ENCODE peak calls at places on chromosomes 4 and X, in eight cellular contexts. One of them, this sample, is unnamed.

GRCh38 chr4:157992038-157992706 is 180.7 kb downstream of the GASK1B start:
- DNase-seq in activated naive CD4-positive, alpha-beta T cell treated with anti-CD3 and anti-CD28 coated beads, Interleukin-2, amount 10 ng/mL, durations not matched to agents 7 days and 5 days: peak; percentile 21
- DNase-seq in naive thymus-derived CD8-positive, alpha-beta T cell: no peak
- DNase-seq in T1000: peak; percentile 7
- DNase-seq in amniotic epithelial cell: peak; percentile 82
- DNase-seq in GDM1: peak; percentile 30
- DNase-seq in NCI-H2171 treated with DMSO at 0.1 percent for 48 hours: peak; percentile 42
- DNase-seq in activated CD4-positive, CD25-positive, alpha-beta regulatory T cell treated with anti-CD3 and anti-CD28 coated beads, Interleukin-2, amount 50 U/mL, for 72 hours: no peak
- DNase-seq in this sample: peak; percentile 5

GRCh38 chr4:95701500-95701899 is 138.4 kb upstream of the PDHA2 start:
- DNase-seq in activated naive CD4-positive, alpha-beta T cell treated with anti-CD3 and anti-CD28 coated beads, Interleukin-2, amount 10 ng/mL, durations not matched to agents 7 days and 5 days: no peak
- DNase-seq in naive thymus-derived CD8-positive, alpha-beta T cell: no peak
- DNase-seq in T1000: no peak
- DNase-seq in amniotic epithelial cell: peak; percentile 85
- DNase-seq in GDM1: no peak
- DNase-seq in NCI-H2171 treated with DMSO at 0.1 percent for 48 hours: no peak
- DNase-seq in activated CD4-positive, CD25-positive, alpha-beta regulatory T cell treated with anti-CD3 and anti-CD28 coated beads, Interleukin-2, amount 50 U/mL, for 72 hours: no peak
- DNase-seq in this sample: no peak

GRCh38 chr4:183380901-183381300 is 58.7 kb upstream of the CLDN24 start:
- DNase-seq in activated naive CD4-positive, alpha-beta T cell treated with anti-CD3 and anti-CD28 coated beads, Interleukin-2, amount 10 ng/mL, durations not matched to agents 7 days and 5 days: no peak
- DNase-seq in naive thymus-derived CD8-positive, alpha-beta T cell: no peak
- DNase-seq in T1000: no peak
- DNase-seq in amniotic epithelial cell: no peak
- DNase-seq in GDM1: no peak
- DNase-seq in NCI-H2171 treated with DMSO at 0.1 percent for 48 hours: no peak
- DNase-seq in activated CD4-positive, CD25-positive, alpha-beta regulatory T cell treated with anti-CD3 and anti-CD28 coated beads, Interleukin-2, amount 50 U/mL, for 72 hours: no peak
- DNase-seq in this sample: no peak

GRCh38 chrX:41293269-41293668 is 40.7 kb upstream of the DDX3X start:
- DNase-seq in activated naive CD4-positive, alpha-beta T cell treated with anti-CD3 and anti-CD28 coated beads, Interleukin-2, amount 10 ng/mL, durations not matched to agents 7 days and 5 days: peak; percentile 40
- DNase-seq in naive thymus-derived CD8-positive, alpha-beta T cell: no peak
- DNase-seq in T1000: no peak
- DNase-seq in amniotic epithelial cell: no peak
- DNase-seq in GDM1: peak; percentile 51
- DNase-seq in NCI-H2171 treated with DMSO at 0.1 percent for 48 hours: no peak
- DNase-seq in activated CD4-positive, CD25-positive, alpha-beta regulatory T cell treated with anti-CD3 and anti-CD28 coated beads, Interleukin-2, amount 50 U/mL, for 72 hours: no peak
- DNase-seq in this sample: no peak

GRCh38 chrX:118864063-118864630 is 40.5 kb downstream of the ZCCHC12 start:
- DNase-seq in activated naive CD4-positive, alpha-beta T cell treated with anti-CD3 and anti-CD28 coated beads, Interleukin-2, amount 10 ng/mL, durations not matched to agents 7 days and 5 days: no peak
- DNase-seq in naive thymus-derived CD8-positive, alpha-beta T cell: no peak
- DNase-seq in T1000: no peak
- DNase-seq in amniotic epithelial cell: no peak
- DNase-seq in GDM1: no peak
- DNase-seq in NCI-H2171 treated with DMSO at 0.1 percent for 48 hours: no peak
- DNase-seq in activated CD4-positive, CD25-positive, alpha-beta regulatory T cell treated with anti-CD3 and anti-CD28 coated beads, Interleukin-2, amount 50 U/mL, for 72 hours: no peak
- DNase-seq in this sample: no peak

GRCh38 chrX:148070504-148070877 is 89.4 kb downstream of the FMR1NB start:
- DNase-seq in activated naive CD4-positive, alpha-beta T cell treated with anti-CD3 and anti-CD28 coated beads, Interleukin-2, amount 10 ng/mL, durations not matched to agents 7 days and 5 days: no peak
- DNase-seq in naive thymus-derived CD8-positive, alpha-beta T cell: no peak
- DNase-seq in T1000: no peak
- DNase-seq in amniotic epithelial cell: no peak
- DNase-seq in GDM1: no peak
- DNase-seq in NCI-H2171 treated with DMSO at 0.1 percent for 48 hours: no peak
- DNase-seq in activated CD4-positive, CD25-positive, alpha-beta regulatory T cell treated with anti-CD3 and anti-CD28 coated beads, Interleukin-2, amount 50 U/mL, for 72 hours: no peak
- DNase-seq in this sample: no peak

GRCh38 chr4:33954759-33955158 is 2289.6 kb downstream of the ARAP2 start:
- DNase-seq in activated naive CD4-positive, alpha-beta T cell treated with anti-CD3 and anti-CD28 coated beads, Interleukin-2, amount 10 ng/mL, durations not matched to agents 7 days and 5 days: no peak
- DNase-seq in naive thymus-derived CD8-positive, alpha-beta T cell: no peak
- DNase-seq in T1000: no peak
- DNase-seq in amniotic epithelial cell: no peak
- DNase-seq in GDM1: no peak
- DNase-seq in NCI-H2171 treated with DMSO at 0.1 percent for 48 hours: no peak
- DNase-seq in activated CD4-positive, CD25-positive, alpha-beta regulatory T cell treated with anti-CD3 and anti-CD28 coated beads, Interleukin-2, amount 50 U/mL, for 72 hours: no peak
- DNase-seq in this sample: no peak

GRCh38 chrX:130498653-130499274 is 97.0 kb downstream of the RBMX2 start:
- DNase-seq in activated naive CD4-positive, alpha-beta T cell treated with anti-CD3 and anti-CD28 coated beads, Interleukin-2, amount 10 ng/mL, durations not matched to agents 7 days and 5 days: no peak
- DNase-seq in naive thymus-derived CD8-positive, alpha-beta T cell: no peak
- DNase-seq in T1000: no peak
- DNase-seq in amniotic epithelial cell: no peak
- DNase-seq in GDM1: no peak
- DNase-seq in NCI-H2171 treated with DMSO at 0.1 percent for 48 hours: no peak
- DNase-seq in activated CD4-positive, CD25-positive, alpha-beta regulatory T cell treated with anti-CD3 and anti-CD28 coated beads, Interleukin-2, amount 50 U/mL, for 72 hours: no peak
- DNase-seq in this sample: no peak

GRCh38 chr4:37243061-37243460 is 1.5 kb upstream of the NWD2 start:
- DNase-seq in activated naive CD4-positive, alpha-beta T cell treated with anti-CD3 and anti-CD28 coated beads, Interleukin-2, amount 10 ng/mL, durations not matched to agents 7 days and 5 days: no peak
- DNase-seq in naive thymus-derived CD8-positive, alpha-beta T cell: no peak
- DNase-seq in T1000: no peak
- DNase-seq in amniotic epithelial cell: no peak
- DNase-seq in GDM1: no peak
- DNase-seq in NCI-H2171 treated with DMSO at 0.1 percent for 48 hours: no peak
- DNase-seq in activated CD4-positive, CD25-positive, alpha-beta regulatory T cell treated with anti-CD3 and anti-CD28 coated beads, Interleukin-2, amount 50 U/mL, for 72 hours: no peak
- DNase-seq in this sample: no peak

GRCh38 chr4:106746451-106746850 is 289.7 kb downstream of the DKK2 start:
- DNase-seq in activated naive CD4-positive, alpha-beta T cell treated with anti-CD3 and anti-CD28 coated beads, Interleukin-2, amount 10 ng/mL, durations not matched to agents 7 days and 5 days: no peak
- DNase-seq in naive thymus-derived CD8-positive, alpha-beta T cell: no peak
- DNase-seq in T1000: no peak
- DNase-seq in amniotic epithelial cell: peak; percentile 27
- DNase-seq in GDM1: no peak
- DNase-seq in NCI-H2171 treated with DMSO at 0.1 percent for 48 hours: no peak
- DNase-seq in activated CD4-positive, CD25-positive, alpha-beta regulatory T cell treated with anti-CD3 and anti-CD28 coated beads, Interleukin-2, amount 50 U/mL, for 72 hours: no peak
- DNase-seq in this sample: no peak

GRCh38 chrX:95733426-95733825 is 951.2 kb upstream of the DIAPH2 start:
- DNase-seq in activated naive CD4-positive, alpha-beta T cell treated with anti-CD3 and anti-CD28 coated beads, Interleukin-2, amount 10 ng/mL, durations not matched to agents 7 days and 5 days: no peak
- DNase-seq in naive thymus-derived CD8-positive, alpha-beta T cell: no peak
- DNase-seq in T1000: no peak
- DNase-seq in amniotic epithelial cell: no peak
- DNase-seq in GDM1: no peak
- DNase-seq in NCI-H2171 treated with DMSO at 0.1 percent for 48 hours: no peak
- DNase-seq in activated CD4-positive, CD25-positive, alpha-beta regulatory T cell treated with anti-CD3 and anti-CD28 coated beads, Interleukin-2, amount 50 U/mL, for 72 hours: no peak
- DNase-seq in this sample: no peak

GRCh38 chr4:126046081-126046614 is 731.4 kb downstream of the FAT4 start:
- DNase-seq in activated naive CD4-positive, alpha-beta T cell treated with anti-CD3 and anti-CD28 coated beads, Interleukin-2, amount 10 ng/mL, durations not matched to agents 7 days and 5 days: no peak
- DNase-seq in naive thymus-derived CD8-positive, alpha-beta T cell: no peak
- DNase-seq in T1000: no peak
- DNase-seq in amniotic epithelial cell: no peak
- DNase-seq in GDM1: no peak
- DNase-seq in NCI-H2171 treated with DMSO at 0.1 percent for 48 hours: no peak
- DNase-seq in activated CD4-positive, CD25-positive, alpha-beta regulatory T cell treated with anti-CD3 and anti-CD28 coated beads, Interleukin-2, amount 50 U/mL, for 72 hours: no peak
- DNase-seq in this sample: no peak

GRCh38 chr4:1746265-1746691 is 25.0 kb downstream of the TACC3 start:
- DNase-seq in activated naive CD4-positive, alpha-beta T cell treated with anti-CD3 and anti-CD28 coated beads, Interleukin-2, amount 10 ng/mL, durations not matched to agents 7 days and 5 days: peak; percentile 85
- DNase-seq in naive thymus-derived CD8-positive, alpha-beta T cell: peak; percentile 72
- DNase-seq in T1000: peak; percentile 67
- DNase-seq in amniotic epithelial cell: peak; percentile 48
- DNase-seq in GDM1: no peak
- DNase-seq in NCI-H2171 treated with DMSO at 0.1 percent for 48 hours: peak; percentile 16
- DNase-seq in activated CD4-positive, CD25-positive, alpha-beta regulatory T cell treated with anti-CD3 and anti-CD28 coated beads, Interleukin-2, amount 50 U/mL, for 72 hours: peak; percentile 82
- DNase-seq in this sample: peak; percentile 67

GRCh38 chr4:8641931-8642650 is 49.5 kb downstream of the CPZ start:
- DNase-seq in activated naive CD4-positive, alpha-beta T cell treated with anti-CD3 and anti-CD28 coated beads, Interleukin-2, amount 10 ng/mL, durations not matched to agents 7 days and 5 days: no peak
- DNase-seq in naive thymus-derived CD8-positive, alpha-beta T cell: no peak
- DNase-seq in T1000: no peak
- DNase-seq in amniotic epithelial cell: no peak
- DNase-seq in GDM1: no peak
- DNase-seq in NCI-H2171 treated with DMSO at 0.1 percent for 48 hours: no peak
- DNase-seq in activated CD4-positive, CD25-positive, alpha-beta regulatory T cell treated with anti-CD3 and anti-CD28 coated beads, Interleukin-2, amount 50 U/mL, for 72 hours: no peak
- DNase-seq in this sample: no peak

GRCh38 chr4:915041-915474 is 17.1 kb downstream of the GAK start:
- DNase-seq in activated naive CD4-positive, alpha-beta T cell treated with anti-CD3 and anti-CD28 coated beads, Interleukin-2, amount 10 ng/mL, durations not matched to agents 7 days and 5 days: no peak
- DNase-seq in naive thymus-derived CD8-positive, alpha-beta T cell: no peak
- DNase-seq in T1000: no peak
- DNase-seq in amniotic epithelial cell: no peak
- DNase-seq in GDM1: peak; percentile 18
- DNase-seq in NCI-H2171 treated with DMSO at 0.1 percent for 48 hours: no peak
- DNase-seq in activated CD4-positive, CD25-positive, alpha-beta regulatory T cell treated with anti-CD3 and anti-CD28 coated beads, Interleukin-2, amount 50 U/mL, for 72 hours: peak; percentile 11
- DNase-seq in this sample: no peak

GRCh38 chrX:97461763-97462162 is 578.1 kb downstream of the RPA4 start:
- DNase-seq in activated naive CD4-positive, alpha-beta T cell treated with anti-CD3 and anti-CD28 coated beads, Interleukin-2, amount 10 ng/mL, durations not matched to agents 7 days and 5 days: no peak
- DNase-seq in naive thymus-derived CD8-positive, alpha-beta T cell: no peak
- DNase-seq in T1000: no peak
- DNase-seq in amniotic epithelial cell: no peak
- DNase-seq in GDM1: no peak
- DNase-seq in NCI-H2171 treated with DMSO at 0.1 percent for 48 hours: no peak
- DNase-seq in activated CD4-positive, CD25-positive, alpha-beta regulatory T cell treated with anti-CD3 and anti-CD28 coated beads, Interleukin-2, amount 50 U/mL, for 72 hours: no peak
- DNase-seq in this sample: no peak

GRCh38 chrX:69085826-69086225 is 79.4 kb downstream of the PJA1 start:
- DNase-seq in activated naive CD4-positive, alpha-beta T cell treated with anti-CD3 and anti-CD28 coated beads, Interleukin-2, amount 10 ng/mL, durations not matched to agents 7 days and 5 days: no peak
- DNase-seq in naive thymus-derived CD8-positive, alpha-beta T cell: no peak
- DNase-seq in T1000: no peak
- DNase-seq in amniotic epithelial cell: no peak
- DNase-seq in GDM1: no peak
- DNase-seq in NCI-H2171 treated with DMSO at 0.1 percent for 48 hours: no peak
- DNase-seq in activated CD4-positive, CD25-positive, alpha-beta regulatory T cell treated with anti-CD3 and anti-CD28 coated beads, Interleukin-2, amount 50 U/mL, for 72 hours: no peak
- DNase-seq in this sample: no peak

GRCh38 chrX:142036111-142036510 is 132.4 kb downstream of the MAGEC1 start:
- DNase-seq in activated naive CD4-positive, alpha-beta T cell treated with anti-CD3 and anti-CD28 coated beads, Interleukin-2, amount 10 ng/mL, durations not matched to agents 7 days and 5 days: no peak
- DNase-seq in naive thymus-derived CD8-positive, alpha-beta T cell: no peak
- DNase-seq in T1000: no peak
- DNase-seq in amniotic epithelial cell: peak; percentile 13
- DNase-seq in GDM1: no peak
- DNase-seq in NCI-H2171 treated with DMSO at 0.1 percent for 48 hours: no peak
- DNase-seq in activated CD4-positive, CD25-positive, alpha-beta regulatory T cell treated with anti-CD3 and anti-CD28 coated beads, Interleukin-2, amount 50 U/mL, for 72 hours: no peak
- DNase-seq in this sample: no peak

GRCh38 chrX:34884693-34885277 is 57.8 kb upstream of the FAM47B start:
- DNase-seq in activated naive CD4-positive, alpha-beta T cell treated with anti-CD3 and anti-CD28 coated beads, Interleukin-2, amount 10 ng/mL, durations not matched to agents 7 days and 5 days: no peak
- DNase-seq in naive thymus-derived CD8-positive, alpha-beta T cell: no peak
- DNase-seq in T1000: no peak
- DNase-seq in amniotic epithelial cell: peak; percentile 85
- DNase-seq in GDM1: no peak
- DNase-seq in NCI-H2171 treated with DMSO at 0.1 percent for 48 hours: no peak
- DNase-seq in activated CD4-positive, CD25-positive, alpha-beta regulatory T cell treated with anti-CD3 and anti-CD28 coated beads, Interleukin-2, amount 50 U/mL, for 72 hours: no peak
- DNase-seq in this sample: no peak

GRCh38 chr4:24643774-24644520 is 59.6 kb upstream of the DHX15 start:
- DNase-seq in activated naive CD4-positive, alpha-beta T cell treated with anti-CD3 and anti-CD28 coated beads, Interleukin-2, amount 10 ng/mL, durations not matched to agents 7 days and 5 days: no peak
- DNase-seq in naive thymus-derived CD8-positive, alpha-beta T cell: no peak
- DNase-seq in T1000: no peak
- DNase-seq in amniotic epithelial cell: no peak
- DNase-seq in GDM1: no peak
- DNase-seq in NCI-H2171 treated with DMSO at 0.1 percent for 48 hours: no peak
- DNase-seq in activated CD4-positive, CD25-positive, alpha-beta regulatory T cell treated with anti-CD3 and anti-CD28 coated beads, Interleukin-2, amount 50 U/mL, for 72 hours: no peak
- DNase-seq in this sample: no peak

GRCh38 chr4:824461-825062 is 1.4 kb downstream of the CPLX1 start:
- DNase-seq in activated naive CD4-positive, alpha-beta T cell treated with anti-CD3 and anti-CD28 coated beads, Interleukin-2, amount 10 ng/mL, durations not matched to agents 7 days and 5 days: no peak
- DNase-seq in naive thymus-derived CD8-positive, alpha-beta T cell: no peak
- DNase-seq in T1000: no peak
- DNase-seq in amniotic epithelial cell: no peak
- DNase-seq in GDM1: no peak
- DNase-seq in NCI-H2171 treated with DMSO at 0.1 percent for 48 hours: no peak
- DNase-seq in activated CD4-positive, CD25-positive, alpha-beta regulatory T cell treated with anti-CD3 and anti-CD28 coated beads, Interleukin-2, amount 50 U/mL, for 72 hours: no peak
- DNase-seq in this sample: no peak

GRCh38 chr4:10108818-10109783 is 7.5 kb downstream of the WDR1 start:
- DNase-seq in activated naive CD4-positive, alpha-beta T cell treated with anti-CD3 and anti-CD28 coated beads, Interleukin-2, amount 10 ng/mL, durations not matched to agents 7 days and 5 days: peak; percentile 36
- DNase-seq in naive thymus-derived CD8-positive, alpha-beta T cell: no peak
- DNase-seq in T1000: no peak
- DNase-seq in amniotic epithelial cell: peak; percentile 74
- DNase-seq in GDM1: no peak
- DNase-seq in NCI-H2171 treated with DMSO at 0.1 percent for 48 hours: no peak
- DNase-seq in activated CD4-positive, CD25-positive, alpha-beta regulatory T cell treated with anti-CD3 and anti-CD28 coated beads, Interleukin-2, amount 50 U/mL, for 72 hours: no peak
- DNase-seq in this sample: no peak

GRCh38 chr4:100736651-100737450 is 219.0 kb upstream of the EMCN start:
- DNase-seq in activated naive CD4-positive, alpha-beta T cell treated with anti-CD3 and anti-CD28 coated beads, Interleukin-2, amount 10 ng/mL, durations not matched to agents 7 days and 5 days: no peak
- DNase-seq in naive thymus-derived CD8-positive, alpha-beta T cell: no peak
- DNase-seq in T1000: no peak
- DNase-seq in amniotic epithelial cell: peak; percentile 85
- DNase-seq in GDM1: no peak
- DNase-seq in NCI-H2171 treated with DMSO at 0.1 percent for 48 hours: no peak
- DNase-seq in activated CD4-positive, CD25-positive, alpha-beta regulatory T cell treated with anti-CD3 and anti-CD28 coated beads, Interleukin-2, amount 50 U/mL, for 72 hours: no peak
- DNase-seq in this sample: no peak

GRCh38 chr4:157358439-157358838 is 137.9 kb downstream of the GRIA2 start:
- DNase-seq in activated naive CD4-positive, alpha-beta T cell treated with anti-CD3 and anti-CD28 coated beads, Interleukin-2, amount 10 ng/mL, durations not matched to agents 7 days and 5 days: no peak
- DNase-seq in naive thymus-derived CD8-positive, alpha-beta T cell: no peak
- DNase-seq in T1000: no peak
- DNase-seq in amniotic epithelial cell: no peak
- DNase-seq in GDM1: no peak
- DNase-seq in NCI-H2171 treated with DMSO at 0.1 percent for 48 hours: no peak
- DNase-seq in activated CD4-positive, CD25-positive, alpha-beta regulatory T cell treated with anti-CD3 and anti-CD28 coated beads, Interleukin-2, amount 50 U/mL, for 72 hours: no peak
- DNase-seq in this sample: no peak

GRCh38 chrX:3244203-3244743 is 102.2 kb downstream of the MXRA5 start:
- DNase-seq in activated naive CD4-positive, alpha-beta T cell treated with anti-CD3 and anti-CD28 coated beads, Interleukin-2, amount 10 ng/mL, durations not matched to agents 7 days and 5 days: no peak
- DNase-seq in naive thymus-derived CD8-positive, alpha-beta T cell: no peak
- DNase-seq in T1000: no peak
- DNase-seq in amniotic epithelial cell: peak; percentile 83
- DNase-seq in GDM1: no peak
- DNase-seq in NCI-H2171 treated with DMSO at 0.1 percent for 48 hours: no peak
- DNase-seq in activated CD4-positive, CD25-positive, alpha-beta regulatory T cell treated with anti-CD3 and anti-CD28 coated beads, Interleukin-2, amount 50 U/mL, for 72 hours: no peak
- DNase-seq in this sample: no peak

GRCh38 chr4:8939887-8940742 is 68.5 kb upstream of the HMX1 start:
- DNase-seq in activated naive CD4-positive, alpha-beta T cell treated with anti-CD3 and anti-CD28 coated beads, Interleukin-2, amount 10 ng/mL, durations not matched to agents 7 days and 5 days: no peak
- DNase-seq in naive thymus-derived CD8-positive, alpha-beta T cell: no peak
- DNase-seq in T1000: no peak
- DNase-seq in amniotic epithelial cell: no peak
- DNase-seq in GDM1: no peak
- DNase-seq in NCI-H2171 treated with DMSO at 0.1 percent for 48 hours: no peak
- DNase-seq in activated CD4-positive, CD25-positive, alpha-beta regulatory T cell treated with anti-CD3 and anti-CD28 coated beads, Interleukin-2, amount 50 U/mL, for 72 hours: no peak
- DNase-seq in this sample: no peak

GRCh38 chr4:7414736-7415510 is 19.8 kb downstream of the PSAPL1 start:
- DNase-seq in activated naive CD4-positive, alpha-beta T cell treated with anti-CD3 and anti-CD28 coated beads, Interleukin-2, amount 10 ng/mL, durations not matched to agents 7 days and 5 days: no peak
- DNase-seq in naive thymus-derived CD8-positive, alpha-beta T cell: no peak
- DNase-seq in T1000: no peak
- DNase-seq in amniotic epithelial cell: no peak
- DNase-seq in GDM1: no peak
- DNase-seq in NCI-H2171 treated with DMSO at 0.1 percent for 48 hours: no peak
- DNase-seq in activated CD4-positive, CD25-positive, alpha-beta regulatory T cell treated with anti-CD3 and anti-CD28 coated beads, Interleukin-2, amount 50 U/mL, for 72 hours: peak; percentile 6
- DNase-seq in this sample: no peak

GRCh38 chrX:46268429-46268828 is 276.8 kb downstream of the ZNF674 start:
- DNase-seq in activated naive CD4-positive, alpha-beta T cell treated with anti-CD3 and anti-CD28 coated beads, Interleukin-2, amount 10 ng/mL, durations not matched to agents 7 days and 5 days: no peak
- DNase-seq in naive thymus-derived CD8-positive, alpha-beta T cell: no peak
- DNase-seq in T1000: peak; percentile 23
- DNase-seq in amniotic epithelial cell: peak; percentile 56
- DNase-seq in GDM1: peak; percentile 22
- DNase-seq in NCI-H2171 treated with DMSO at 0.1 percent for 48 hours: no peak
- DNase-seq in activated CD4-positive, CD25-positive, alpha-beta regulatory T cell treated with anti-CD3 and anti-CD28 coated beads, Interleukin-2, amount 50 U/mL, for 72 hours: no peak
- DNase-seq in this sample: peak; percentile 18

GRCh38 chr4:6360385-6360784 is 90.7 kb downstream of the WFS1 start:
- DNase-seq in activated naive CD4-positive, alpha-beta T cell treated with anti-CD3 and anti-CD28 coated beads, Interleukin-2, amount 10 ng/mL, durations not matched to agents 7 days and 5 days: no peak
- DNase-seq in naive thymus-derived CD8-positive, alpha-beta T cell: no peak
- DNase-seq in T1000: no peak
- DNase-seq in amniotic epithelial cell: no peak
- DNase-seq in GDM1: no peak
- DNase-seq in NCI-H2171 treated with DMSO at 0.1 percent for 48 hours: peak; percentile 67
- DNase-seq in activated CD4-positive, CD25-positive, alpha-beta regulatory T cell treated with anti-CD3 and anti-CD28 coated beads, Interleukin-2, amount 50 U/mL, for 72 hours: no peak
- DNase-seq in this sample: no peak